ENCODE peak calls at places on chromosome 7, in five cellular contexts. L is GM23338, G is A549, I is SK-N-SH, C is Panc1. A is an unnamed sample.

GRCh38 chr7:147406521-147407115 is 1183.9 kb upstream of the C7orf33 start:
- DNase-seq in L (no peak), G (no peak), I (no peak), C (no peak), A (no peak)

GRCh38 chr7:57868771-57869483 is 418.9 kb downstream of the ZNF716 start:
- DNase-seq in L (no peak), G (no peak), I (peak), C (no peak), A (no peak)

GRCh38 chr7:46741924-46742607 is 821.0 kb upstream of the IGFBP3 start:
- DNase-seq in L (no peak), G (no peak), I (peak), C (no peak), A (no peak)

GRCh38 chr7:84663224-84663623 is 468.6 kb upstream of the SEMA3A start:
- DNase-seq in L (no peak), G (no peak), I (no peak), C (no peak), A (no peak)

GRCh38 chr7:99579956-99580777 is 17.9 kb upstream of the TMEM225B start:
- DNase-seq in L (peak), G (no peak), I (peak), C (no peak), A (no peak)

GRCh38 chr7:157337316-157338149 is 729 bp downstream of the DNAJB6 start:
- DNase-seq in L (no peak), G (peak), I (peak), C (no peak), A (no peak)

GRCh38 chr7:81248420-81248819 is 329.6 kb upstream of the SEMA3C start:
- DNase-seq in L (no peak), G (peak), I (no peak), C (peak), A (no peak)

GRCh38 chr7:129530881-129531391 is 28.6 kb downstream of the SMKR1 start:
- DNase-seq in L (no peak), G (peak), I (no peak), C (peak), A (no peak)

GRCh38 chr7:39592586-39592985 is 26.4 kb downstream of the YAE1 start:
- DNase-seq in L (no peak), G (no peak), I (no peak), C (no peak), A (no peak)

GRCh38 chr7:27434729-27435400 is 192.3 kb downstream of the EVX1 start:
- DNase-seq in L (peak), G (no peak), I (no peak), C (no peak), A (no peak)

GRCh38 chr7:82605247-82605864 is 161.8 kb upstream of the CACNA2D1 start:
- DNase-seq in L (peak), G (peak), I (peak), C (no peak), A (peak)

GRCh38 chr7:92767427-92767826 is 68.9 kb downstream of the CDK6 start:
- DNase-seq in L (no peak), G (no peak), I (no peak), C (no peak), A (no peak)

DNA sequence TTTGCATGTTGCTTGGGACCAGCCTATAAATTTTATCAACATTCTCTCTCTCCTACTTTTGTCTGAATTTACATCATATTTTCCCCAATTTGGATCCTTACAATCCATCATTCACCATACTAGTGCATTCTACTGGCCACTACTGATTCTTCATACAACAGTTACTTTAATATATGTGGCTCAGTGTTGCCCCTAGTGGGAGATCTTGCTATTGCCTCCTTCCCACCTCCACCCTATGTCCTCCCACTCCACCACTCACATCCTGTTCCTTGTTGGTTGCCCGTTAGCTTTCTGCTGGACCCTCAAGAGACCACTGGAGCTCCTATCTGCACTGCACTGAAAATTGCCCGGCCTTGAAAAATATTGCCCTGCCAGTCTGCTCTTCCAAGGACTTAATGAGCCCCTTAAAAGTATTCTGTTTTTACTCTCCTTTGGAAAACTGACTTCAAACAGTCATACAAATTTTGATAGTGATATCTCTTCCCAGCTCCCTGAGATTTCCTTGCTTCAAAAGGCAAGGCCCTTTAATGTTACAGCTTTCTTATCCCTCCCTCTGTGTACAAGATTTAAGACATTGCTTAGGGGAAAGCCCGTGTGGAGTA is 243.2 kb upstream of the TMEM229A start:
- DNase-seq in L (peak), G (peak), I (peak), C (no peak), A (peak)
- TF ChIP-seq CTCF in L (peak), G (peak), I (peak), C (peak), A (peak)

GRCh38 chr7:115748123-115748738 is 282.3 kb downstream of the TFEC start:
- DNase-seq in L (peak), G (peak), I (no peak), C (no peak), A (no peak)

GRCh38 chr7:115747174-115747573 is 283.4 kb downstream of the TFEC start:
- DNase-seq in L (no peak), G (no peak), I (no peak), C (no peak), A (no peak)

GRCh38 chr7:115754226-115754625 is 276.3 kb downstream of the TFEC start:
- DNase-seq in L (no peak), G (no peak), I (no peak), C (no peak), A (no peak)

DNA sequence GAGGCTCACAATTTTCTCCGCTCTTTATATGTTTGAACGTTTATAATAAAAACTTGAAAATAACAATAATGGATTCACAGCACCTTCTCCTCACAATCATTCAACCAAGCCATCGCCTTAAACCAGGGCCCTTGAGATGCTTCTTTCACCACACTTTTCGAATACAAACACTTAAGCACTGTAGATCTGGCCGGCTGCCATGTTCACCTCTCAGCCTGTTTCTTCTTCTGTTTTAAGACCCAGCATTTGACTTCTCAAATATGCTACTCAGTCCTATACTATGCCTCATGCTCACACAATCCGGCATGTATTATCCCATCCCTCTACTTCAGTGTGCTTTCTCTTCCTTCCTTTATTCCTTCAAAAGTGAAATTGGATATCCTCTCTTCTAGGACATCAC is 280.6 kb downstream of the TFEC start:
- DNase-seq in L (no peak), G (no peak), I (no peak), C (no peak), A (no peak)
- TF ChIP-seq REST in L (no peak), G (no peak), I (no peak), C (no peak), A (no peak)

GRCh38 chr7:102445674-102446071 is 12.3 kb downstream of the ORAI2 start:
- DNase-seq in L (no peak), G (no peak), I (no peak), C (no peak), A (no peak)
- TF ChIP-seq CTCF in L (no peak), G (no peak), I (no peak), C (no peak), A (no peak)

GRCh38 chr7:131521651-131522163 is 34.7 kb downstream of the PODXL start:
- DNase-seq in L (peak), G (peak), I (no peak), C (no peak), A (no peak)
- TF ChIP-seq REST in L (no peak), G (no peak), I (no peak), C (no peak), A (no peak)

DNA sequence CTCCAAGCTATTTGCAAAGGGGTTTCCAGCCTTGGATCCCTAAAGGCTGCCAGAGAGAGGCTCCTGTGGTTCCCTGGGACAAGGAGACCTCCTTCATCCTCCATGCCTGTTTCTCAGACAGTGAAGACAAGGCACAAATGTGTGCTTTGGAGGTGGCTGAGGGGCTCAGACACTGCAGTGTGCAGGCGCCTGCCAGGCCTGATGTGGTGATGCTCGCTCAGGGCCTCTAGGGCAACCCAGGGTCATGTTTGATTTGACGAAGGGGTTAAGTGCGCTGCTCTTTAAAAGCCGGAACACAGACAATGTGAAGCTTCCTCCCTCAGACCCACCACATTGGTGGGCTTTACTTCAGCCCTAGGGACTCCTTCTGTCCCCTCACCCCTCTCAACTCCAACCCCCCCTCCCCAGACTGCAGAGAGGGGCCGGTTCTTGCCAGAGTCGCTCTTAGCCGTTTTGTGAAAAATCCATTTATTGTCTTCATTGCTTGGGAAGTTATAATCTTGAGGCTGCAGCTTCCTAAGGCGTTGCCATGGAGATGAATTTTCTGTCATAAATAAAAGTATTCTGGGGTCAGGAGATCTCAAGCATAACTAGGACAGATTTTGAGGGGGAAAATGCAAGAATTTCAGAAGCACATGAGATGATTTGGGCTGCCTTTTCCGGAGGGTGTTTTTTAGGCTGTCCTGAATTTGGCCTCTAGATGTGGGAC is 35.8 kb downstream of the PDGFA start:
- DNase-seq in L (no peak), G (no peak), I (no peak), C (no peak), A (no peak)
- TF ChIP-seq CTCF in L (no peak), G (no peak), I (no peak), C (no peak), A (no peak)

GRCh38 chr7:36820527-36821170 is 96.4 kb upstream of the AOAH start:
- DNase-seq in L (no peak), G (no peak), I (no peak), C (no peak), A (no peak)
- TF ChIP-seq REST in L (no peak), G (no peak), I (no peak), C (no peak), A (no peak)

GRCh38 chr7:14739496-14740185 is 162.9 kb downstream of the DGKB start:
- DNase-seq in L (no peak), G (no peak), I (no peak), C (no peak), A (no peak)
- TF ChIP-seq CTCF in L (no peak), G (no peak), I (no peak), C (no peak), A (no peak)

GRCh38 chr7:158405324-158405723 is 182.3 kb downstream of the PTPRN2 start:
- DNase-seq in L (no peak), G (no peak), I (no peak), C (no peak), A (no peak)

GRCh38 chr7:158406364-158406763 is 181.3 kb downstream of the PTPRN2 start:
- DNase-seq in L (no peak), G (no peak), I (no peak), C (no peak), A (no peak)

GRCh38 chr7:158403013-158403821 is 184.4 kb downstream of the PTPRN2 start:
- DNase-seq in L (no peak), G (no peak), I (no peak), C (no peak), A (no peak)

GRCh38 chr7:158402471-158402870 is 185.2 kb downstream of the PTPRN2 start:
- DNase-seq in L (no peak), G (no peak), I (no peak), C (no peak), A (no peak)

DNA sequence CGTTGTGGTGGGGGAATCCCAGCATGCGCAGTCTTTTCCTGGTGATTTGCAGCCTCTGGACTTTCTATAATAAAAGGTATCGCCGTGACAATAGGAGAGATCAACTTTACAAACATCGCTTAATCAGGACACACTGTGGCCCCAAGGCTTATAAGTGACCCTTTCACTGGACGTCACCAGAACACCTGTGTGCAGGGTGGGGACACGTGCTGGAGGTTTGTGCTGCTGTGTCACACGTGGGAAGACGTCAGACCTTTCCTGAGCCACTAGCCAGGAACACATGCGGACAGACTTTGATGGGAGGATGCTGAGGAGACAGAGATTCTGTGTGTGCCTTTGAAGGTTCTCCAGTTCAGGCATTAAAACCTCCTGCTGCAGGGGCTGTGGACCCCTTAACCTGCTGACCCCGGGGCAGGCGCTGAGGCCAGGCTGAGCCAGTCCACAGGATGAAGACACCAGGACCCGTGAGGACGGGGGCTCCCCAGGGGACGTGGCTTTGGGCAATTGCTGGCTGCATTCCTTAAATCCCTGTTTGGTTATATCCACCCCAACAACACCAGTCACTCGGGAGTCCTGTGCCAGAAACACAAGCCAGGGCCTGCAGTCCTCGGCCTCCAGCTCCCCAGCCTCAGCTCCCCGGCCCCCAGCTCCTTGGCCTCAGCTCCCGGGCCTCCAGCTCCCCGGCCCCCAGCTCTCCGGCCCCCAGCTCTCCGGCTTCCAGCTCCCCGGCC is 183.4 kb downstream of the PTPRN2 start:
- DNase-seq in L (no peak), G (no peak), I (no peak), C (no peak), A (no peak)
- TF ChIP-seq REST in L (no peak), G (no peak), I (no peak), C (no peak), A (no peak)

GRCh38 chr7:30310674-30311362 is 26.4 kb downstream of the ZNRF2 start:
- DNase-seq in L (no peak), G (no peak), I (no peak), C (no peak), A (no peak)
- TF ChIP-seq CTCF in L (no peak), G (no peak), I (no peak), C (no peak), A (no peak)

GRCh38 chr7:466465-467191 is 53.0 kb downstream of the PDGFA start:
- DNase-seq in L (no peak), G (no peak), I (no peak), C (no peak), A (no peak)
- TF ChIP-seq REST in L (no peak), G (no peak), I (no peak), C (no peak), A (no peak)

A was measured in HL-60.